ENCODE peak calls at places on chromosomes 16 and 17, in nine cellular contexts. K, C, X, B, I, R, F, A and V are unnamed samples.

GRCh38 chr16:65142276-65142675 is 20.4 kb upstream of the CDH11 start:
- DNase-seq in K (peak; percentile 10), C (no peak), X (no peak), B (no peak), I (no peak), R (peak; percentile 73), F (no peak), A (no peak), V (no peak)

GRCh38 chr17:67575325-67575724 is 142.4 kb upstream of the NOL11 start:
- DNase-seq in K (no peak), C (no peak), X (no peak), B (peak; percentile 56), I (no peak), R (no peak), F (peak; percentile 68), A (no peak), V (no peak)

GRCh38 chr17:64073771-64074703 is 53.6 kb upstream of the ICAM2 start:
- DNase-seq in K (no peak), C (no peak), X (no peak), B (no peak), I (no peak), R (no peak), F (no peak), A (no peak), V (peak; percentile 25)

GRCh38 chr16:23670137-23670776 is 8.4 kb upstream of the PLK1 start:
- DNase-seq in K (peak; percentile 89), C (no peak), X (no peak), B (no peak), I (no peak), R (peak; percentile 88), F (no peak), A (no peak), V (no peak)

GRCh38 chr17:36926701-36927100 is 10.6 kb upstream of the LHX1 start:
- DNase-seq in K (no peak), C (no peak), X (no peak), B (no peak), I (no peak), R (no peak), F (no peak), A (no peak), V (no peak)

GRCh38 chr17:79203657-79204056 is 129.0 kb downstream of the ENGASE start:
- DNase-seq in K (no peak), C (no peak), X (no peak), B (no peak), I (no peak), R (no peak), F (no peak), A (no peak), V (no peak)

GRCh38 chr17:9622961-9623360 is 22.4 kb upstream of the USP43 start:
- DNase-seq in K (no peak), C (no peak), X (no peak), B (no peak), I (no peak), R (no peak), F (no peak), A (no peak), V (no peak)

GRCh38 chr17:60900688-60901087 is 223.0 kb downstream of the BCAS3 start:
- DNase-seq in K (no peak), C (no peak), X (no peak), B (no peak), I (no peak), R (no peak), F (no peak), A (no peak), V (no peak)

GRCh38 chr17:75808905-75809621 is 24.5 kb downstream of the UNK start:
- DNase-seq in K (peak; percentile 93), C (no peak), X (no peak), B (peak; percentile 23), I (no peak), R (peak; percentile 61), F (no peak), A (no peak), V (peak; percentile 49)

GRCh38 chr16:87845807-87846619 is 23.3 kb downstream of the SLC7A5 start:
- DNase-seq in K (no peak), C (no peak), X (no peak), B (no peak), I (no peak), R (no peak), F (no peak), A (no peak), V (no peak)

GRCh38 chr17:74008196-74008595 is 195.3 kb upstream of the RPL38 start:
- DNase-seq in K (no peak), C (peak; percentile 68), X (no peak), B (peak; percentile 72), I (no peak), R (peak; percentile 1), F (no peak), A (no peak), V (peak; percentile 91)

GRCh38 chr16:53224932-53225533 is 170.2 kb downstream of the CHD9 start:
- DNase-seq in K (peak; percentile 62), C (no peak), X (no peak), B (no peak), I (no peak), R (peak; percentile 56), F (no peak), A (no peak), V (no peak)